ENCODE peak calls at places on chromosomes 16 and 17, in five cellular contexts. One of them, this sample, is unnamed.

GRCh38 chr16:84738255-84739038 is 38.6 kb downstream of the USP10 start:
- DNase-seq in H1: peak
- DNase-seq in GM12878: peak
- DNase-seq in K562: peak
- DNase-seq in HepG2: peak
- DNase-seq in this sample: peak

GRCh38 chr17:80294210-80294609 is 33.6 kb downstream of the RNF213 start:
- DNase-seq in H1: no peak
- DNase-seq in GM12878: no peak
- DNase-seq in K562: no peak
- DNase-seq in HepG2: no peak
- DNase-seq in this sample: no peak

GRCh38 chr16:25817295-25817694 is 125.5 kb downstream of the HS3ST4 start:
- DNase-seq in H1: no peak
- DNase-seq in GM12878: no peak
- DNase-seq in K562: no peak
- DNase-seq in HepG2: no peak
- DNase-seq in this sample: no peak

GRCh38 chr17:14701901-14702300 is 401.0 kb downstream of the HS3ST3B1 start:
- DNase-seq in H1: no peak
- DNase-seq in GM12878: no peak
- DNase-seq in K562: no peak
- DNase-seq in HepG2: no peak
- DNase-seq in this sample: no peak

GRCh38 chr16:60137891-60138290 is 1403.8 kb upstream of the GOT2 start:
- DNase-seq in H1: no peak
- DNase-seq in GM12878: no peak
- DNase-seq in K562: no peak
- DNase-seq in HepG2: no peak
- DNase-seq in this sample: no peak

GRCh38 chr16:80015566-80015965 is 415.0 kb upstream of the MAF start:
- DNase-seq in H1: no peak
- DNase-seq in GM12878: no peak
- DNase-seq in K562: no peak
- DNase-seq in HepG2: no peak
- DNase-seq in this sample: no peak

GRCh38 chr17:18323007-18323406 is 7.9 kb downstream of the SMCR8 start:
- DNase-seq in H1: no peak
- DNase-seq in GM12878: no peak
- DNase-seq in K562: no peak
- DNase-seq in HepG2: no peak
- DNase-seq in this sample: no peak

GRCh38 chr16:11273721-11274324 is 394 bp upstream of the PRM3 start:
- DNase-seq in H1: no peak
- DNase-seq in GM12878: no peak
- DNase-seq in K562: no peak
- DNase-seq in HepG2: peak
- DNase-seq in this sample: no peak

GRCh38 chr16:12225816-12226480 is 249.4 kb downstream of the SNX29 start:
- DNase-seq in H1: no peak
- DNase-seq in GM12878: no peak
- DNase-seq in K562: no peak
- DNase-seq in HepG2: no peak
- DNase-seq in this sample: no peak

GRCh38 chr17:7984904-7985303 is 17.5 kb upstream of the GUCY2D start:
- DNase-seq in H1: no peak
- DNase-seq in GM12878: no peak
- DNase-seq in K562: no peak
- DNase-seq in HepG2: no peak
- DNase-seq in this sample: no peak

GRCh38 chr17:37256627-37257026 is 119.2 kb upstream of the C17orf78 start:
- DNase-seq in H1: no peak
- DNase-seq in GM12878: no peak
- DNase-seq in K562: no peak
- DNase-seq in HepG2: no peak
- DNase-seq in this sample: no peak

DNA sequence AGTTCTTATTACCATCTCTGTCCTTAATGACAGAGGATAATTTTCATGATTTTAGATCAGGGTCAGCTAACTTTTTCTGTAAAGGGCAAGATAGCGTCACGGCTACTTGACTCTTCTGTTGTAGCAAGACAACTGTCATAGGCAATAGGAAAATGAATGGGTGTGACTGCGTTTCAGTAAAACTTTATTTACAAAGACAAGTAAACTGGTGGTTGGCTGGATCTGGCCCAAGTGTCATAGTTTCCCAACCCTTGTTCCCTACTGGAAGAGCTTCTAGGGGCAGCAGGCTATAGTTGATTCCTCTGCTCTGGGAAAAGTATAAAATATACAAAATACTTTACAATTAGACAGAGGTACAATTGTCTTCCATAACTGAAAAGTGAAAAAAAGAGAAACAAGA is 50.6 kb upstream of the VPS4A start:
- DNase-seq in H1: no peak
- DNase-seq in GM12878: no peak
- DNase-seq in K562: no peak
- DNase-seq in HepG2: no peak
- DNase-seq in this sample: no peak
- TF ChIP-seq ZNF274 in H1: no peak
- TF ChIP-seq ZNF274 in GM12878: no peak
- TF ChIP-seq ZNF274 in K562: no peak
- TF ChIP-seq ZNF274 in HepG2: no peak
- TF ChIP-seq ZNF274 in this sample: no peak

GRCh38 chr17:21373034-21373433 is 3.1 kb upstream of the KCNJ12 start:
- DNase-seq in H1: no peak
- DNase-seq in GM12878: no peak
- DNase-seq in K562: no peak
- DNase-seq in HepG2: no peak
- DNase-seq in this sample: no peak
- TF ChIP-seq RAD21 in H1: no peak
- TF ChIP-seq RAD21 in GM12878: no peak
- TF ChIP-seq RAD21 in K562: no peak
- TF ChIP-seq RAD21 in HepG2: no peak
- TF ChIP-seq RAD21 in this sample: no peak

GRCh38 chr16:51389881-51390280 is 238.8 kb upstream of the SALL1 start:
- DNase-seq in H1: no peak
- DNase-seq in GM12878: no peak
- DNase-seq in K562: no peak
- DNase-seq in HepG2: no peak
- DNase-seq in this sample: no peak
- TF ChIP-seq ZNF274 in H1: no peak
- TF ChIP-seq ZNF274 in GM12878: no peak
- TF ChIP-seq ZNF274 in K562: no peak
- TF ChIP-seq ZNF274 in HepG2: no peak
- TF ChIP-seq ZNF274 in this sample: no peak

GRCh38 chr17:3804503-3804931 is 3.5 kb upstream of the ITGAE start:
- DNase-seq in H1: no peak
- DNase-seq in GM12878: peak
- DNase-seq in K562: no peak
- DNase-seq in HepG2: peak
- DNase-seq in this sample: no peak
- TF ChIP-seq RAD21 in H1: no peak
- TF ChIP-seq RAD21 in GM12878: no peak
- TF ChIP-seq RAD21 in K562: no peak
- TF ChIP-seq RAD21 in HepG2: no peak
- TF ChIP-seq RAD21 in this sample: no peak

GRCh38 chr17:5585814-5586558 is 1.7 kb upstream of the NLRP1 start:
- DNase-seq in H1: no peak
- DNase-seq in GM12878: peak
- DNase-seq in K562: peak
- DNase-seq in HepG2: no peak
- DNase-seq in this sample: no peak
- TF ChIP-seq ZNF274 in H1: no peak
- TF ChIP-seq ZNF274 in GM12878: no peak
- TF ChIP-seq ZNF274 in K562: no peak
- TF ChIP-seq ZNF274 in HepG2: no peak
- TF ChIP-seq ZNF274 in this sample: no peak

GRCh38 chr17:63189930-63190329 is 223.9 kb downstream of the TANC2 start:
- DNase-seq in H1: no peak
- DNase-seq in GM12878: no peak
- DNase-seq in K562: no peak
- DNase-seq in HepG2: no peak
- DNase-seq in this sample: no peak

GRCh38 chr17:63190821-63191220 is 224.8 kb downstream of the TANC2 start:
- DNase-seq in H1: no peak
- DNase-seq in GM12878: no peak
- DNase-seq in K562: no peak
- DNase-seq in HepG2: no peak
- DNase-seq in this sample: no peak

GRCh38 chr17:63185420-63185819 is 219.4 kb downstream of the TANC2 start:
- DNase-seq in H1: no peak
- DNase-seq in GM12878: no peak
- DNase-seq in K562: no peak
- DNase-seq in HepG2: no peak
- DNase-seq in this sample: no peak

GRCh38 chr17:63191610-63192009 is 225.6 kb downstream of the TANC2 start:
- DNase-seq in H1: no peak
- DNase-seq in GM12878: no peak
- DNase-seq in K562: no peak
- DNase-seq in HepG2: no peak
- DNase-seq in this sample: no peak

GRCh38 chr17:63189082-63189481 is 223.0 kb downstream of the TANC2 start:
- DNase-seq in H1: no peak
- DNase-seq in GM12878: no peak
- DNase-seq in K562: no peak
- DNase-seq in HepG2: no peak
- DNase-seq in this sample: no peak
- TF ChIP-seq RAD21 in H1: no peak
- TF ChIP-seq RAD21 in GM12878: no peak
- TF ChIP-seq RAD21 in K562: no peak
- TF ChIP-seq RAD21 in HepG2: no peak
- TF ChIP-seq RAD21 in this sample: no peak

DNA sequence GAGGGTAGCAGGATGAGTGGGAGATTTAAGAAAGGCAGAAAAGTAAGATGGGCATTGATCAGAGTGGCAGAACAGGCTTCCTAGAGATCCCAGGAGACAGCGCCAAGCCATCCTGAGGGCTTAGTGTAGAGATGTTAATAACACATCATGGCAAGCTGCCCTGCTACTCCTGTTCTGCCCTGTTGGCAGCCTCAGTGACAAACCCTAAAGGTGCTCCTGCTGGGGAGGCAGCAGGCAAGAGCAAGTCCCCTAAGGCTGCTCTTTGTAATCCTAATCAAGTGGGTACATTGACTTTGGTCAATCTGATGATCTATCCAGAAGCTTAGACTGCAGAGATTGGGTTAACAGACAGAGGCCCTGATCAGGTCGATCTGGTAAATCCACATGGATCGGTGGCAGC is 16.3 kb downstream of the ANKFN1 start:
- DNase-seq in H1: no peak
- DNase-seq in GM12878: no peak
- DNase-seq in K562: no peak
- DNase-seq in HepG2: no peak
- DNase-seq in this sample: no peak
- TF ChIP-seq ZNF274 in H1: no peak
- TF ChIP-seq ZNF274 in GM12878: no peak
- TF ChIP-seq ZNF274 in K562: no peak
- TF ChIP-seq ZNF274 in HepG2: no peak
- TF ChIP-seq ZNF274 in this sample: no peak

GRCh38 chr16:85931596-85932402 is 32.8 kb downstream of the IRF8 start:
- DNase-seq in H1: no peak
- DNase-seq in GM12878: no peak
- DNase-seq in K562: no peak
- DNase-seq in HepG2: no peak
- DNase-seq in this sample: no peak

GRCh38 chr16:85935957-85936760 is 37.2 kb downstream of the IRF8 start:
- DNase-seq in H1: no peak
- DNase-seq in GM12878: peak
- DNase-seq in K562: no peak
- DNase-seq in HepG2: no peak
- DNase-seq in this sample: no peak

GRCh38 chr16:85936761-85937343 is 37.9 kb downstream of the IRF8 start:
- DNase-seq in H1: no peak
- DNase-seq in GM12878: no peak
- DNase-seq in K562: no peak
- DNase-seq in HepG2: no peak
- DNase-seq in this sample: no peak

GRCh38 chr16:85934210-85934609 is 35.2 kb downstream of the IRF8 start:
- DNase-seq in H1: no peak
- DNase-seq in GM12878: no peak
- DNase-seq in K562: no peak
- DNase-seq in HepG2: no peak
- DNase-seq in this sample: no peak

DNA sequence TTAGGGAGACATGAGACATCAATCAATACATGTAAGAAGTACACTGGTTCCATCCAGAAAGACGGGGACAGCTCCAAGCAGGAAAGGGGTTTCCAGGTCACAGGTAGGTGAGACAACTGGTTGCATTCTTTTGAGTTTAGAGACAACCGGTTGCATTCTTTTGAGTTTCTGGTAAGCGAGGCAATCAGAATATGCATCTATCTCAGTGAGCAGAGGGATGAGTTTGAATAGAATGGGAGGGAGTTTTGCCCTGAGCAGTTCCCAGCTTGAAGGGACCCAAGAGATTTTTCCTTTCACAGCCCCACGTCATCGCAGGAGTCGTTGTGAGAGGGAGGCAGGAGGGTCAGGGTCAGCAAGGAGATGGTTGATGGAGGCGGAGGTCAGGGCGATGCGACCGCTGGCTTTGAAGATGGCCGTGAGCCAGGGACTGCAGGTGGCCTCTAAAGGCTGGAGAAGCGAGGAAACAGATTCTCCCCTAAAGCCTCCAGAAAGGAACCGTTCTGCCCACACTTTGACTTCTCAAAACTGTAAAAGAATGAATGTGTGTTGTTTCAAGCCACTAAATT is 36.5 kb downstream of the IRF8 start:
- DNase-seq in H1: no peak
- DNase-seq in GM12878: no peak
- DNase-seq in K562: no peak
- DNase-seq in HepG2: no peak
- DNase-seq in this sample: no peak
- TF ChIP-seq RAD21 in H1: no peak
- TF ChIP-seq RAD21 in GM12878: no peak
- TF ChIP-seq RAD21 in K562: no peak
- TF ChIP-seq RAD21 in HepG2: no peak
- TF ChIP-seq RAD21 in this sample: no peak

This sample was measured in HCT116.